ENCODE peak calls at places on chromosomes 12 and 14, in ten cellular contexts. R, B, Y, P, H, C, E, U, T and L are unnamed samples. For H3K4me1, the result is how much of the 10 kb centered on the place peaks cover.

GRCh38 chr14:71705460-71705859 is 226.8 kb upstream of the RGS6 start:
- DNase-seq in U (no peak), R (no peak), T (no peak), E (no peak), Y (no peak), H (no peak), C (no peak), P (no peak), B (no peak), L (no peak)

GRCh38 chr14:102039157-102039556 is 47.7 kb downstream of the HSP90AA1 start:
- DNase-seq in T (no peak), R (no peak), C (no peak), H (no peak), E (no peak), U (no peak), B (no peak), Y (no peak), P (no peak), L (no peak)

GRCh38 chr14:36625014-36625413 is 36.6 kb upstream of the PAX9 start:
- DNase-seq in T (no peak), Y (no peak), B (no peak), P (no peak), R (no peak), E (no peak), H (no peak), U (no peak), C (no peak), L (no peak)

GRCh38 chr12:72547593-72547992 is 275.4 kb downstream of the TRHDE start:
- DNase-seq in C (no peak), U (no peak), T (no peak), H (no peak), Y (no peak), E (no peak), B (no peak), R (no peak), P (no peak), L (no peak)

GRCh38 chr14:96246535-96246839 is 9.5 kb upstream of the BDKRB1 start:
- DNase-seq in P (peak), H (no peak), T (no peak), C (no peak), Y (no peak), E (no peak), B (no peak), U (no peak), R (no peak), L (no peak)

GRCh38 chr12:110079477-110080400 is 31.4 kb upstream of the C12orf76 start:
- DNase-seq in Y (peak), T (no peak), E (peak), P (peak), R (peak), C (peak), U (no peak), B (peak), H (no peak), L (no peak)

GRCh38 chr14:91387135-91387849 is 30.3 kb downstream of the CCDC88C start:
- DNase-seq in H (no peak), R (no peak), C (no peak), E (no peak), P (no peak), Y (no peak), B (no peak), U (no peak), T (no peak), L (no peak)

GRCh38 chr14:23469906-23470403 is 452 bp downstream of the NGDN start:
- DNase-seq in T (no peak), C (no peak), B (no peak), Y (no peak), E (no peak), P (no peak), H (no peak), R (no peak), U (no peak), L (no peak)

GRCh38 chr12:54958048-54958658 is 26.4 kb downstream of the TESPA1 start:
- DNase-seq in C (peak), U (peak), P (peak), Y (no peak), R (peak), H (no peak), E (peak), B (peak), T (no peak), L (no peak)

GRCh38 chr14:100633406-100633805 is 46.2 kb upstream of the BEGAIN start:
- DNase-seq in E (no peak), C (no peak), P (no peak), Y (no peak), T (no peak), R (no peak), B (no peak), U (no peak), H (no peak), L (no peak)

GRCh38 chr14:92884410-92884809 is 38.5 kb upstream of the CHGA start:
- DNase-seq in E (no peak), P (no peak), B (no peak), U (no peak), T (no peak), H (no peak), Y (no peak), C (no peak), R (no peak), L (no peak)

GRCh38 chr12:124764451-124764850 is 99.2 kb downstream of the SCARB1 start:
- DNase-seq in B (no peak), H (no peak), P (no peak), Y (no peak), R (peak), U (no peak), E (no peak), C (no peak), T (no peak), L (no peak)

GRCh38 chr12:64739778-64740177 is 19.4 kb downstream of the GNS start:
- DNase-seq in E (no peak), P (no peak), U (no peak), C (no peak), T (no peak), H (no peak), R (no peak), B (no peak), Y (no peak), L (no peak)

GRCh38 chr12:11584213-11584855 is 65.1 kb upstream of the ETV6 start:
- DNase-seq in Y (no peak), T (no peak), P (no peak), U (no peak), B (no peak), E (no peak), H (no peak), C (no peak), R (no peak), L (no peak)
- H3K27ac ChIP-seq in Y (no peak), T (no peak), P (no peak), U (no peak), B (no peak), E (no peak), H (no peak), C (no peak), R (no peak), L (no peak)

GRCh38 chr12:12951504-12951903 is 466 bp downstream of the GPRC5D start:
- DNase-seq in Y (no peak), T (no peak), R (no peak), C (no peak), U (no peak), H (no peak), P (no peak), E (no peak), B (no peak), L (no peak)

GRCh38 chr12:12954361-12954760 is 2.4 kb upstream of the GPRC5D start:
- DNase-seq in Y (no peak), P (no peak), H (no peak), R (no peak), E (no peak), B (no peak), T (no peak), U (no peak), C (no peak), L (no peak)

GRCh38 chr12:12952036-12952435 is at the start of gene GPRC5D:
- DNase-seq in R (no peak), C (no peak), B (no peak), P (no peak), T (no peak), Y (no peak), U (no peak), H (no peak), E (no peak), L (no peak)

DNA sequence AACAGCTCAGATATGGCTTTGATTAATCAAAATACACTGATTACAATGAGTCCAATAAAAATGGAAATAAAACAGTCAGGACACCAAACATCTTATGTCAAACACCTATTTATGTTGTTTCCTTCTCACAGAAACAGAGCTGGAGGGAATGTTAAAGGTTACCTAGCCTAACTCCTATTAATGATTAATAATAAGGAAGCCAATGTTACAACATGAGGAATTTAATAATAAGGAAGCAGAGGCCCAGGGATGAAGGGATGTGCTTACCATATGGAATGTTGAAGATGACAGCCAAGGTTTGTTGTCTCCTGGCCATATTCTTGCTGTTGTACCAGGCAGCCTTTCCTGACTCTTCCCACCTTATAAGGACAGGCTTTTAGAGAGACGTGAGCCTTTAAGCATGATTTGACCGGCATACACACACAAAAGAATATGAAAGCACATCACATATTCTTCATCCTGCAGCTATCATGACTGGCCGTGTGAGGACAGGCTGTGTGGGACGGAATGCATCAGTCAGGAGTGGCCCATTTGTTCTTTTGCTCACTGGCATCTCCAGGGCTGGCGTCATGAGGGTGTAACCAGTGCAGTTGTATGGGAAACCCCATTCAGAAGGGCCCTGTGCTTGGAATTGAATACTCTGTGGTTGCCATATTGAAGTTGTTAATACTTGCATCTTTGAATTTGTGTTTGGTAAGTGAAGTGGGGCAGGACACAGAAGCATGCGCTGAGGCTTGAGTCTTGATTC is 3.1 kb upstream of the GPRC5D start:
- DNase-seq in Y (no peak), B (no peak), R (no peak), P (no peak), E (no peak), T (no peak), C (no peak), U (no peak), H (no peak), L (no peak)
- TF ChIP-seq EP300 in Y (no peak), B (no peak), R (no peak), P (no peak), E (no peak), T (no peak), C (no peak), U (no peak), H (no peak), L (no peak)

DNA sequence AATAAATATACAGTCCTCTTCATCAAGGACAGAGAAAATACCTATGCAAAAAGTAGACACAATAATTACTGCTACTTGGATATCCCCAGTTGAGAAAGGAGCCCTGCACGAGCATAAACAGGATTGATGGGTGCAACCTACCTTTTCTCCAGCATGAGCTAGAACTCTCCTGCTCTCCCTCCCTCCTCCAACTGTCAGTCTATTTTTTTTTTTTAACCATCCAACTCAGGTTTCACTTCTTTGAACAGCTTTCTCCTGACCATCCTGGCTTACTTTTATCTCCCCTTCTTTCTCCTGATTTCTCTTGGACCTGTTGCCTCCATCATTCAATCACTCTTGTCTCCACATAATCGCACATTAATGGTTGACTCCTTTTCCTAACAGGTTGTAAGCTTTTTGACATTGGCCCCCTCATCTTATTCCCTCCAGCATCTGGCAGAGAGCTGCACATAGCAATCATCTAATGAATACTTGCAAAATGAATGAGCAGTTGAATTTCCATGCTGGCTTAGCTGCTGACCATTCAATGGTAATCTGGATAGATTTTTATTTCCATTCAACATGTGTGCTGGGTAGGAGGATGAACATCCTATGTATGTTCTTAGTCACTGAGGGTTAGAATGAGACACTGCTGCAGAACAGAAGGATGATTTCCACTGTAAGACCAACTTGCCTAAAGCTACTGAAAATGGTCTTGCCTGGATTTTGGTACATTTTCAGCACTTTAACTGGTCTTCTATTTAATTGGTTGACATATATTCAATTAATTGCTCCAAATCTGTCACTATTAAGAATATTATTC is 24.5 kb downstream of the MYBPC1 start:
- DNase-seq in H (no peak), U (no peak), R (no peak), C (no peak), E (no peak), T (no peak), Y (no peak), P (no peak), B (no peak), L (no peak)
- H3K4me1 ChIP-seq in H (under half), U (under half), R (under half), C (half or more), E (under half), T (under half), Y (under half), P (under half), B (half or more), L (under half)

DNA sequence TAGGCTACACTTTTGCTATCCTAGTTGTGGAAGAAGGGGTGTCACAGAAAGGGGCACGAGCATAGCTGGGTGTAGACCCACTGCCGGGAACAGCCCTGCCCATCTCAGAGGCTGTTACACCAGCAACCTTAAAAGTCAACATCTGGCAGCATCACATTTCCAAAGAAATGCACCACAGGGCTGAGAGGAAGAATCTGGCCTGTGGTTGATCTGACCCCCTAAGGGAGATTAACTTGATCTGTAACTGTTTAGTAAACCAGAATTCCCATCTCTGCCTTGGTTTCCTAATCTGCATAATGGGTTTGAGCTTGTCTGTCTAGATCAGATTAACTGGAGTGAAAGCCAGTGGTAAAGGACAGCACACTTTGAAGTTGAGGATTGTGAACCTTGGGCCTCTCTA is 1.3 kb downstream of the LRP1-AS start:
- DNase-seq in P (no peak), H (no peak), E (no peak), U (no peak), Y (no peak), R (no peak), B (no peak), T (no peak), C (no peak), L (no peak)
- H3K27ac ChIP-seq in P (no peak), H (peak), E (no peak), U (no peak), Y (peak), R (peak), B (peak), T (peak), C (peak), L (peak)